ENCODE peak calls at places on chromosomes 4 and X, in ten cellular contexts. F, C, I, Z, N, Y, P, D, B and J are unnamed samples.
A peak's percentile ranks its signal among the peaks of the same experiment; 100 is the strongest.

GRCh38 chr4:44532851-44533250 is 84.2 kb upstream of the KCTD8 start:
- DNase-seq in F (no peak), C (no peak), I (peak; percentile 22), Z (no peak), N (no peak), Y (no peak), P (no peak), D (no peak), B (no peak), J (no peak)

GRCh38 chr4:112302320-112303274 is 5.4 kb downstream of the ALPK1 start:
- DNase-seq in F (no peak), C (no peak), I (no peak), Z (no peak), N (no peak), Y (no peak), P (no peak), D (no peak), B (no peak), J (no peak)

GRCh38 chr4:118803253-118803652 is 32.7 kb downstream of the SEC24D start:
- DNase-seq in F (no peak), C (no peak), I (no peak), Z (no peak), N (no peak), Y (no peak), P (no peak), D (no peak), B (no peak), J (no peak)

GRCh38 chrX:127011629-127012028 is 192.1 kb downstream of the PRR32 start:
- DNase-seq in F (no peak), C (no peak), I (no peak), Z (no peak), N (no peak), Y (no peak), P (no peak), D (no peak), B (no peak), J (no peak)

GRCh38 chr4:7647211-7647931 is 212.6 kb upstream of the PSAPL1 start:
- DNase-seq in F (no peak), C (no peak), I (no peak), Z (no peak), N (no peak), Y (no peak), P (no peak), D (no peak), B (no peak), J (no peak)

GRCh38 chr4:151657896-151658295 is 102.9 kb downstream of the GATB start:
- DNase-seq in F (no peak), C (no peak), I (no peak), Z (no peak), N (no peak), Y (no peak), P (no peak), D (no peak), B (no peak), J (no peak)

GRCh38 chr4:168095776-168096443 is 3.6 kb downstream of the ANXA10 start:
- DNase-seq in F (no peak), C (no peak), I (no peak), Z (no peak), N (no peak), Y (no peak), P (no peak), D (no peak), B (peak; percentile 52), J (no peak)

GRCh38 chr4:169869487-169869886 is 111.7 kb upstream of the HPF1 start:
- DNase-seq in F (no peak), C (no peak), I (peak; percentile 1), Z (no peak), N (no peak), Y (no peak), P (no peak), D (no peak), B (no peak), J (no peak)

GRCh38 chrX:97609938-97610337 is 726.2 kb downstream of the RPA4 start:
- DNase-seq in F (no peak), C (no peak), I (no peak), Z (no peak), N (no peak), Y (no peak), P (no peak), D (no peak), B (no peak), J (no peak)

GRCh38 chr4:65865489-65865888 is 195.2 kb upstream of the EPHA5 start:
- DNase-seq in F (no peak), C (no peak), I (peak; percentile 46), Z (no peak), N (no peak), Y (no peak), P (no peak), D (peak; percentile 34), B (peak; percentile 55), J (no peak)

GRCh38 chr4:47553329-47554125 is 68.5 kb downstream of the ATP10D start:
- DNase-seq in F (no peak), C (no peak), I (no peak), Z (no peak), N (no peak), Y (no peak), P (no peak), D (no peak), B (no peak), J (no peak)

GRCh38 chrX:39577976-39578962 is 519.5 kb downstream of the BCOR start:
- DNase-seq in F (no peak), C (peak; percentile 13), I (peak; percentile 7), Z (no peak), N (no peak), Y (no peak), P (peak; percentile 35), D (no peak), B (no peak), J (no peak)

GRCh38 chr4:165384608-165385007 is 5.8 kb downstream of the CPE start:
- DNase-seq in F (no peak), C (no peak), I (peak; percentile 51), Z (no peak), N (no peak), Y (no peak), P (no peak), D (no peak), B (peak; percentile 18), J (no peak)

GRCh38 chr4:57410331-57411052 is 300.3 kb upstream of the IGFBP7 start:
- DNase-seq in F (no peak), C (no peak), I (no peak), Z (no peak), N (no peak), Y (no peak), P (no peak), D (peak; percentile 39), B (no peak), J (no peak)

GRCh38 chr4:80417019-80417418 is 81.5 kb downstream of the CFAP299 start:
- DNase-seq in F (no peak), C (no peak), I (no peak), Z (no peak), N (no peak), Y (no peak), P (no peak), D (no peak), B (no peak), J (no peak)

DNA sequence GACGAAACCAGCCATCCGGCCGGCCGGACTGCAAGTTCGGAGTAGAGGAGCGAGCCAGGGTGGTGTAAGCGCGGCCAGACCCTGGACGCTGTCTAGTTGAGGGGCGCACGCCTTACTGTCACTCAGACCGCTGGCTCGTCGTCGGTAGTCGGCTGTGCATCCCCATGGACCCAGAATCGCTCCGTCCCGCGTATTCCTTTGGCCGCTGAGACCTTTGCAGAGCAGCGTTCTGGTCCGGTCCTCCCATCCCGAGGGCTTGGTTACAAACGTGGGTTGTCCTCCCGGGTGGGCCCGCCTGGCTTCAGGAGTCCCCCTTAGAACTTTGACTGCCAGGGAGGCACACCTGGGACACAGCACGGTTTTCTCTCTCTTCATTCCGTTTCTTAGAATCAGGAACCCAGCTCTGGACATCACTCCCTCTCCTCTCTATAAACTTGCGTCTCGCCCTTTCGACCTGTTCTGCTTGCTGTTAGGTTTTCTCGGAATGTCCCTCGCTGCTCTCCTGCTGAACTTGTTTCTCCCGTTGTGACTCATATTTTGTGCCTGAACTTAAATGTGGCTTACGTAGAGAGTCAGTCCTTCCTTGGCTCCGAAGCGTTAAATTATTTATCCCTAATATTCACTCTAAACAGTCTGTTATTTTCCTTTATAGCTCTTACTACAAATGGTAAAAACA is 682 bp downstream of the PGM2 start:
- DNase-seq in F (no peak), C (no peak), I (peak; percentile 48), Z (no peak), N (no peak), Y (no peak), P (no peak), D (no peak), B (peak; percentile 71), J (peak; percentile 44)
- TF ChIP-seq CTCF in F (no peak), C (no peak), I (no peak), Z (no peak), N (no peak), Y (no peak), P (no peak), D (no peak), B (no peak), J (peak; percentile 6)

DNA sequence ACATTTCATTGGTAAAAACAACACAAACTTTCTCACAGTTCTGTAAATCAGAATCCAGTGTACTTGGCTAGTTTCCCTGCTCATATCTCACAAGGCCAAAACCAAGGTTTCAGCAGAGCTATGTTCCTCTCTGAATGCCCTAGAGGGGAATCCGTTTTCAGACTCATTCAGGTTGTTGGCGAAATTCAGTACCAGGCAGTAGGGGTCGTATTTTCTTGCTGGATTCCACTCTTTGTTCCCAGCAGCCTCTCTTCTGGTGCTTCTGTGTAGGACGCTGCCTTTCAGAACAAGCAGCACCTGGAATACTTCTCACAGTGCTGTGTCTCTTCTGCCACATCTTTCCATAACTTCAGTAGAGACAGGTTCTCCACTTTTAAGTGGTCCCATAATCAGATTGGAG is 351.9 kb downstream of the PCDH18 start:
- DNase-seq in F (no peak), C (no peak), I (no peak), Z (no peak), N (no peak), Y (no peak), P (no peak), D (peak; percentile 40), B (no peak), J (no peak)
- TF ChIP-seq CTCF in F (no peak), C (no peak), I (no peak), Z (no peak), N (no peak), Y (no peak), P (no peak), D (peak; percentile 52), B (no peak), J (no peak)

GRCh38 chrX:447052-447451 is 60.3 kb upstream of the PPP2R3B start:
- DNase-seq in F (no peak), C (no peak), I (no peak), Z (no peak), N (no peak), Y (no peak), P (no peak), D (no peak), B (no peak), J (no peak)
- TF ChIP-seq CTCF in F (no peak), C (no peak), I (no peak), Z (no peak), N (no peak), Y (no peak), P (no peak), D (no peak), B (no peak), J (no peak)

DNA sequence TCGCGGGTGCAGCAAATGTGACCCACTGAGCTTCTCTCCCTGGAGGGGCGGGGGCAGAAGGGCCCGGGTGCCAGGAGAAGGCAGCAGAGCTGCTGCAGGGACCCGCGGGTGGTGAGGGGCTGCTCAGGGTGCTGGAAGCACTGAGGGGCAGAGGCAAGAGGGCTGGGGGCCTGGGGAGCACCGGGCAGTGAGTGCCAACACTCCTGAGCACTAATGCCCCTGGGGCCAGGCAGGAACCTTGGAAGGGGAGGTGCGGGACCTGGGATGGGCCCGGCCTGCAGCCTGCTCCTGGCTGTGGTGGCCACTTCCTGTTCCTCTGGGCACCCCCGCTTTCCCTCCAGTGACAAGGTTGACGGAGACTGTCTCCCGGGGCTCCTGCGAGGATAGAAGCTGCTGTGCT is 66.5 kb upstream of the ADRA2C start:
- DNase-seq in F (no peak), C (no peak), I (no peak), Z (peak; percentile 36), N (no peak), Y (no peak), P (no peak), D (no peak), B (no peak), J (no peak)
- TF ChIP-seq CTCF in F (no peak), C (no peak), I (no peak), Z (no peak), N (no peak), Y (no peak), P (no peak), D (no peak), B (no peak), J (no peak)